ENCODE peak calls at places on chromosomes 1 and 21, in ten cellular contexts. One of them, this sample, is unnamed.

GRCh38 chr1:84870591-84870990 is 22.4 kb downstream of the LPAR3 start:
- DNase-seq in ovary: no peak
- DNase-seq in right lobe of liver: no peak
- DNase-seq in body of pancreas: no peak
- DNase-seq in uterus: no peak
- DNase-seq in thyroid gland: no peak
- DNase-seq in transverse colon: no peak
- DNase-seq in stomach: no peak
- DNase-seq in NB4: no peak
- DNase-seq in upper lobe of left lung: no peak
- DNase-seq in this sample: no peak

GRCh38 chr1:30764939-30765582 is 7.5 kb upstream of the LAPTM5 start:
- DNase-seq in ovary: no peak
- DNase-seq in right lobe of liver: no peak
- DNase-seq in body of pancreas: no peak
- DNase-seq in uterus: no peak
- DNase-seq in thyroid gland: no peak
- DNase-seq in transverse colon: no peak
- DNase-seq in stomach: no peak
- DNase-seq in NB4: no peak
- DNase-seq in upper lobe of left lung: no peak
- DNase-seq in this sample: no peak

GRCh38 chr1:201013031-201013485 is 10.5 kb downstream of the KIF21B start:
- DNase-seq in ovary: no peak
- DNase-seq in right lobe of liver: no peak
- DNase-seq in body of pancreas: no peak
- DNase-seq in uterus: no peak
- DNase-seq in thyroid gland: no peak
- DNase-seq in transverse colon: peak
- DNase-seq in stomach: no peak
- DNase-seq in NB4: peak
- DNase-seq in upper lobe of left lung: no peak
- DNase-seq in this sample: no peak

GRCh38 chr1:62045579-62045978 is 149.1 kb upstream of the L1TD1 start:
- DNase-seq in ovary: no peak
- DNase-seq in right lobe of liver: no peak
- DNase-seq in body of pancreas: peak
- DNase-seq in uterus: no peak
- DNase-seq in thyroid gland: peak
- DNase-seq in transverse colon: no peak
- DNase-seq in stomach: no peak
- DNase-seq in NB4: peak
- DNase-seq in upper lobe of left lung: no peak
- DNase-seq in this sample: no peak

GRCh38 chr1:13435456-13435855 is 25.2 kb downstream of the PRAMEF20 start:
- DNase-seq in ovary: no peak
- DNase-seq in right lobe of liver: no peak
- DNase-seq in body of pancreas: no peak
- DNase-seq in uterus: no peak
- DNase-seq in thyroid gland: no peak
- DNase-seq in transverse colon: no peak
- DNase-seq in stomach: no peak
- DNase-seq in NB4: no peak
- DNase-seq in upper lobe of left lung: no peak
- DNase-seq in this sample: no peak

GRCh38 chr1:160024195-160024905 is 7.4 kb downstream of the PIGM start:
- DNase-seq in ovary: no peak
- DNase-seq in right lobe of liver: no peak
- DNase-seq in body of pancreas: no peak
- DNase-seq in uterus: no peak
- DNase-seq in thyroid gland: no peak
- DNase-seq in transverse colon: no peak
- DNase-seq in stomach: no peak
- DNase-seq in NB4: no peak
- DNase-seq in upper lobe of left lung: no peak
- DNase-seq in this sample: no peak

GRCh38 chr1:100268202-100268601 is 2.2 kb downstream of the RTCA start:
- DNase-seq in ovary: no peak
- DNase-seq in right lobe of liver: no peak
- DNase-seq in body of pancreas: no peak
- DNase-seq in uterus: no peak
- DNase-seq in thyroid gland: no peak
- DNase-seq in transverse colon: no peak
- DNase-seq in stomach: no peak
- DNase-seq in NB4: no peak
- DNase-seq in upper lobe of left lung: no peak
- DNase-seq in this sample: no peak

GRCh38 chr1:24267003-24267402 is 52.2 kb upstream of the GRHL3 start:
- DNase-seq in ovary: no peak
- DNase-seq in right lobe of liver: no peak
- DNase-seq in body of pancreas: no peak
- DNase-seq in uterus: no peak
- DNase-seq in thyroid gland: no peak
- DNase-seq in transverse colon: no peak
- DNase-seq in stomach: no peak
- DNase-seq in NB4: no peak
- DNase-seq in upper lobe of left lung: no peak
- DNase-seq in this sample: no peak

GRCh38 chr1:225611537-225612223 is 41.2 kb downstream of the ENAH start:
- DNase-seq in ovary: no peak
- DNase-seq in right lobe of liver: no peak
- DNase-seq in body of pancreas: peak
- DNase-seq in uterus: no peak
- DNase-seq in thyroid gland: no peak
- DNase-seq in transverse colon: no peak
- DNase-seq in stomach: peak
- DNase-seq in NB4: no peak
- DNase-seq in upper lobe of left lung: no peak
- DNase-seq in this sample: no peak

GRCh38 chr1:93565496-93566221 is 116.0 kb downstream of the BCAR3 start:
- DNase-seq in ovary: no peak
- DNase-seq in right lobe of liver: no peak
- DNase-seq in body of pancreas: no peak
- DNase-seq in uterus: no peak
- DNase-seq in thyroid gland: no peak
- DNase-seq in transverse colon: no peak
- DNase-seq in stomach: no peak
- DNase-seq in NB4: no peak
- DNase-seq in upper lobe of left lung: no peak
- DNase-seq in this sample: no peak

GRCh38 chr1:244710474-244711062 is 57.6 kb downstream of the DESI2 start:
- DNase-seq in ovary: no peak
- DNase-seq in right lobe of liver: no peak
- DNase-seq in body of pancreas: no peak
- DNase-seq in uterus: no peak
- DNase-seq in thyroid gland: no peak
- DNase-seq in transverse colon: no peak
- DNase-seq in stomach: no peak
- DNase-seq in NB4: no peak
- DNase-seq in upper lobe of left lung: no peak
- DNase-seq in this sample: no peak

GRCh38 chr1:115680730-115681111 is 39.0 kb downstream of the VANGL1 start:
- DNase-seq in ovary: no peak
- DNase-seq in right lobe of liver: no peak
- DNase-seq in body of pancreas: no peak
- DNase-seq in uterus: no peak
- DNase-seq in thyroid gland: no peak
- DNase-seq in transverse colon: no peak
- DNase-seq in stomach: no peak
- DNase-seq in NB4: no peak
- DNase-seq in upper lobe of left lung: no peak
- DNase-seq in this sample: no peak

GRCh38 chr1:212782422-212783154 is 9.0 kb downstream of the NSL1 start:
- DNase-seq in ovary: no peak
- DNase-seq in right lobe of liver: no peak
- DNase-seq in body of pancreas: peak
- DNase-seq in uterus: no peak
- DNase-seq in thyroid gland: no peak
- DNase-seq in transverse colon: no peak
- DNase-seq in stomach: no peak
- DNase-seq in NB4: peak
- DNase-seq in upper lobe of left lung: no peak
- DNase-seq in this sample: no peak

GRCh38 chr1:45824607-45825006 is 21.2 kb downstream of the MAST2 start:
- DNase-seq in ovary: no peak
- DNase-seq in right lobe of liver: no peak
- DNase-seq in body of pancreas: no peak
- DNase-seq in uterus: no peak
- DNase-seq in thyroid gland: no peak
- DNase-seq in transverse colon: no peak
- DNase-seq in stomach: no peak
- DNase-seq in NB4: no peak
- DNase-seq in upper lobe of left lung: no peak
- DNase-seq in this sample: no peak
- TF ChIP-seq CTCF in ovary: no peak
- TF ChIP-seq CTCF in right lobe of liver: no peak
- TF ChIP-seq CTCF in body of pancreas: no peak
- TF ChIP-seq CTCF in uterus: no peak
- TF ChIP-seq CTCF in thyroid gland: no peak
- TF ChIP-seq CTCF in transverse colon: no peak
- TF ChIP-seq CTCF in stomach: no peak
- TF ChIP-seq CTCF in NB4: no peak
- TF ChIP-seq CTCF in upper lobe of left lung: no peak
- TF ChIP-seq CTCF in this sample: no peak

GRCh38 chr1:11432526-11432925 is 46.4 kb upstream of the DISP3 start:
- DNase-seq in ovary: no peak
- DNase-seq in right lobe of liver: no peak
- DNase-seq in body of pancreas: no peak
- DNase-seq in uterus: no peak
- DNase-seq in thyroid gland: no peak
- DNase-seq in transverse colon: no peak
- DNase-seq in stomach: no peak
- DNase-seq in NB4: no peak
- DNase-seq in upper lobe of left lung: no peak
- DNase-seq in this sample: no peak
- TF ChIP-seq POLR2A in ovary: no peak
- TF ChIP-seq POLR2A in right lobe of liver: no peak
- TF ChIP-seq POLR2A in body of pancreas: no peak
- TF ChIP-seq POLR2A in uterus: no peak
- TF ChIP-seq POLR2A in thyroid gland: no peak
- TF ChIP-seq POLR2A in transverse colon: no peak
- TF ChIP-seq POLR2A in stomach: no peak
- TF ChIP-seq POLR2A in NB4: no peak
- TF ChIP-seq POLR2A in upper lobe of left lung: no peak
- TF ChIP-seq POLR2A in this sample: no peak

GRCh38 chr21:38771536-38771935 is 34.2 kb upstream of the ETS2 start:
- DNase-seq in ovary: no peak
- DNase-seq in right lobe of liver: no peak
- DNase-seq in body of pancreas: no peak
- DNase-seq in uterus: no peak
- DNase-seq in thyroid gland: no peak
- DNase-seq in transverse colon: no peak
- DNase-seq in stomach: no peak
- DNase-seq in NB4: no peak
- DNase-seq in upper lobe of left lung: no peak
- DNase-seq in this sample: no peak

GRCh38 chr21:38770660-38771059 is 35.1 kb upstream of the ETS2 start:
- DNase-seq in ovary: no peak
- DNase-seq in right lobe of liver: no peak
- DNase-seq in body of pancreas: no peak
- DNase-seq in uterus: no peak
- DNase-seq in thyroid gland: no peak
- DNase-seq in transverse colon: no peak
- DNase-seq in stomach: no peak
- DNase-seq in NB4: no peak
- DNase-seq in upper lobe of left lung: no peak
- DNase-seq in this sample: no peak

GRCh38 chr21:38769253-38769780 is 36.4 kb upstream of the ETS2 start:
- DNase-seq in ovary: no peak
- DNase-seq in right lobe of liver: no peak
- DNase-seq in body of pancreas: no peak
- DNase-seq in uterus: no peak
- DNase-seq in thyroid gland: peak
- DNase-seq in transverse colon: no peak
- DNase-seq in stomach: no peak
- DNase-seq in NB4: no peak
- DNase-seq in upper lobe of left lung: no peak
- DNase-seq in this sample: no peak

GRCh38 chr21:38766987-38767722 is 38.6 kb upstream of the ETS2 start:
- DNase-seq in ovary: no peak
- DNase-seq in right lobe of liver: no peak
- DNase-seq in body of pancreas: peak
- DNase-seq in uterus: no peak
- DNase-seq in thyroid gland: peak
- DNase-seq in transverse colon: peak
- DNase-seq in stomach: peak
- DNase-seq in NB4: no peak
- DNase-seq in upper lobe of left lung: no peak
- DNase-seq in this sample: no peak

GRCh38 chr21:38768385-38769071 is 37.2 kb upstream of the ETS2 start:
- DNase-seq in ovary: no peak
- DNase-seq in right lobe of liver: no peak
- DNase-seq in body of pancreas: no peak
- DNase-seq in uterus: no peak
- DNase-seq in thyroid gland: no peak
- DNase-seq in transverse colon: no peak
- DNase-seq in stomach: no peak
- DNase-seq in NB4: no peak
- DNase-seq in upper lobe of left lung: no peak
- DNase-seq in this sample: no peak
- TF ChIP-seq CTCF in ovary: no peak
- TF ChIP-seq CTCF in right lobe of liver: no peak
- TF ChIP-seq CTCF in body of pancreas: no peak
- TF ChIP-seq CTCF in uterus: no peak
- TF ChIP-seq CTCF in thyroid gland: no peak
- TF ChIP-seq CTCF in transverse colon: no peak
- TF ChIP-seq CTCF in stomach: no peak
- TF ChIP-seq CTCF in NB4: no peak
- TF ChIP-seq CTCF in upper lobe of left lung: no peak
- TF ChIP-seq CTCF in this sample: no peak

DNA sequence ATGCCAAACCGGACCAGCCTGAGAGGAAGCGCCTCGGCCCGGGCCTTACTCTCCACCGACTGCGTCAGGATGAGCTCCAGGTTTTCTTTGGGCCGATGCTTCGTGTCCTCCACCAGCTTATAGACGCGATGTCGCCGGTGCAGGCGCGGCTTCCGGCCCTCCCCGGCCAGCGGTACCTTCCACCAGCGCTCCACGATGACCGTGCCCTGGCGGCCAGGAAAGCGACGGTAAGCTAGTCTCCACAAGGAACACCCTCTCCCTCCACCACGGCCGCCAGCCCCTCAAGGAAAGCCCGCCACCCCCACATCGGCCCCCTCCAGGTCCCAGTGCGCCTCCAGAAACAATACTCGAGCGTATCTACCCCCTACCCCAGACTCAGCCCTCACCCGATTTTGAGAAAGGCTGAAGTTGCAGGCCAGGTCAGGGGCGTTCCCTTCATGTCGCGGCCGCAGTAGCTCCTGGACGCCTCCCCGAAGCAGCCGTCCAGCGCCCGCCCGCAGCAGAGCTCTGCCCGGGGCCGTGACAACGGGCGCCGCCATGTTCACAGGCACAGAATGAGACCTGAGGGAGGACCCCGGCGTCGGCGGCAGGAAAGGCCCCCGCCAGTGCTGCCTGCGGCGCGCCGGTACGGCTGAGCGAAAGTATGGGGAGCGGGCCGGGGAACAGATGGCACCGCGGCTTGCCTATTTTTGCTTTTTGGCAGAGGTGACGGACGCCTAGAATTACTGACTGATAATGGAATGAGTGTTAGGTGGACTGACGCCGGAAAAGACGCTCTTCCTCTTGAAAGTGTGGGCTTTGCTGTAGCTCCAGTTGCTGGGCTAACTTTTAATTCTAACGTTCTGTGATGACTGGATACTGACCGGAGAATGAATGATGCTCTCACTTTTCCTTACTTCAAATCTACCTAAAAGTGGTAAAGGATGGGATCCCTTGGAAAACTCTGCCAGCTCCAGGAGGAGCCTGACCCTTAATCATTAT is at the start of gene MRPL9:
- DNase-seq in ovary: peak
- DNase-seq in right lobe of liver: peak
- DNase-seq in body of pancreas: peak
- DNase-seq in uterus: peak
- DNase-seq in thyroid gland: peak
- DNase-seq in transverse colon: peak
- DNase-seq in stomach: peak
- DNase-seq in NB4: peak
- DNase-seq in upper lobe of left lung: peak
- DNase-seq in this sample: peak
- TF ChIP-seq POLR2A in ovary: peak
- TF ChIP-seq POLR2A in right lobe of liver: peak
- TF ChIP-seq POLR2A in body of pancreas: peak
- TF ChIP-seq POLR2A in uterus: peak
- TF ChIP-seq POLR2A in thyroid gland: peak
- TF ChIP-seq POLR2A in transverse colon: peak
- TF ChIP-seq POLR2A in stomach: no peak
- TF ChIP-seq POLR2A in NB4: peak
- TF ChIP-seq POLR2A in upper lobe of left lung: peak
- TF ChIP-seq POLR2A in this sample: peak